ENCODE peak calls at places on chromosomes 11 and 22, in seven cellular contexts. Y is neuronal stem cell, R is H1, Z is IMR-90, W is trophoblast cell, S is mesenchymal stem cell, T is H9. U is an unnamed sample.
A peak's percentile ranks its signal among the peaks of the same experiment; 100 is the strongest.

GRCh38 chr11:126341760-126342161 is 13.7 kb upstream of the ST3GAL4 start:
- DNase-seq in R (no peak), W (no peak), T (no peak), Y (no peak), Z (peak; percentile 71), S (peak; percentile 86), U (no peak)

GRCh38 chr22:38136607-38137006 is 26.1 kb upstream of the BAIAP2L2 start:
- DNase-seq in R (no peak), T (no peak), S (peak; percentile 28), Y (no peak), W (no peak), Z (no peak), U (peak; percentile 48)

GRCh38 chr11:60018058-60018457 is 1.1 kb downstream of the OOSP4B start:
- DNase-seq in Z (no peak), W (no peak), Y (no peak), S (no peak), T (no peak), R (no peak), U (peak; percentile 11)

GRCh38 chr22:37823134-37823985 is at the start of gene GALR3:
- DNase-seq in R (peak; percentile 48), Y (no peak), S (no peak), Z (no peak), W (no peak), T (no peak), U (no peak)

GRCh38 chr11:71191201-71191600 is 61.2 kb downstream of the SHANK2 start:
- DNase-seq in S (no peak), Z (no peak), T (no peak), Y (no peak), W (no peak), R (no peak), U (no peak)

GRCh38 chr11:118236170-118236569 is 11.4 kb upstream of the JAML start:
- DNase-seq in S (no peak), T (no peak), Z (no peak), Y (no peak), W (no peak), R (no peak), U (no peak)

GRCh38 chr11:133784359-133784758 is 61.0 kb downstream of the SPATA19 start:
- DNase-seq in T (no peak), R (no peak), W (no peak), Z (no peak), S (no peak), Y (no peak), U (no peak)

GRCh38 chr11:84673753-84674152 is 953.4 kb downstream of the DLG2 start:
- DNase-seq in W (no peak), S (peak; percentile 3), Z (no peak), R (no peak), Y (no peak), T (peak; percentile 39), U (peak; percentile 21)

GRCh38 chr11:121207485-121208115 is 85.0 kb upstream of the SC5D start:
- DNase-seq in Z (no peak), W (no peak), T (no peak), S (no peak), R (no peak), Y (no peak), U (no peak)

GRCh38 chr11:23123766-23124165 is 263.5 kb upstream of the CCDC179 start:
- DNase-seq in W (no peak), S (peak; percentile 72), R (no peak), Y (no peak), Z (peak; percentile 51), T (no peak), U (no peak)

GRCh38 chr22:22689621-22690345 is 45.4 kb downstream of the GGTLC2 start:
- DNase-seq in W (no peak), T (no peak), Y (no peak), Z (no peak), R (no peak), S (no peak), U (no peak)

GRCh38 chr11:118114266-118114665 is 27.5 kb upstream of the SMIM35 start:
- DNase-seq in T (no peak), S (no peak), Y (no peak), R (no peak), Z (no peak), W (no peak), U (no peak)

DNA sequence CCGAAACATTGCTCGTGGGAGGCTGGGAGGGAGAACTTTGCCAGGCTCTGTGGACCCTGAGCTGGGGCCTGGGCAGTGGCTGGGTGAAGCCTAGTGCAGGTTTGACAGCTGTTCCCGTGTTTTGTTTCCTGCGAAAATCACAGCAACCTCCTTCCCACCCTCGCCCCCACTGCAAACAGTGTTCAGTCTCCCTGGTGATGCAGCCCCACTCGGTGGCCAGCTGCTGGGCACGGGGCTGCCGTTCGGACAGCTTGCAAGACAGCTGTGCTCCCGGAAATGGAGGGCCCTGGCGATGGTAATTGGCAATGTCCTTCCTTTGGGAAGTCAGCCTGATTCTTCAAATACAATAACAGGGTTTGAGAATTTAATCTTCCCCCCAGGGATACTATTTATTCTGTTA is 10.4 kb upstream of the GAL start:
- DNase-seq in R (no peak), Y (no peak), S (no peak), Z (no peak), T (no peak), W (no peak), U (no peak)
- H2AK5ac ChIP-seq in R (no peak overlapping the region), Y (no peak overlapping the region), S (no peak overlapping the region), Z (no peak overlapping the region), T (no peak overlapping the region), W (no peak overlapping the region), U (no peak overlapping the region)

DNA sequence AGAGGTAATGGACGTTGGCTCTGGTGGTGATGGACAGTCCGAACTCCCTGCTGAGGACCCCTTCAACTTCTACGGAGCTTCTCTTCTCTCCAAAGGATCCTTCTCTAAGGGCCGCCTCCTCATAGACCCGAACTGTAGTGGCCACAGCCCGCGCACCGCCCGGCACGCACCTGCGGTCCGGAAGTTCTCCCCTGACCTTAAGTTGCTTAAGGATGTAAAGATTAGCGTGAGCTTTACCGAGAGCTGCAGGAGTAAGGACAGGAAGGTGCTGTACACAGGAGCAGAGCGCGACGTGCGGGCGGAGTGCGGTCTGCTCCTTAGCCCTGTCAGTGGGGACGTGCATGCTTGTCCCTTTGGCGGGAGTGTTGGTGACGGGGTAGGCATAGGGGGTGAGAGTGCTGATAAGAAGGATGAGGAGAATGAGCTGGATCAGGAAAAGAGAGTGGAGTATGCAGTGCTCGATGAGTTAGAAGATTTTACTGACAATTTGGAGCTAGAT is 6.1 kb downstream of the DGCR8 start:
- DNase-seq in Z (no peak), R (no peak), Y (no peak), T (no peak), S (no peak), W (no peak), U (no peak)
- H2AK5ac ChIP-seq in Z (no peak overlapping the region), R (no peak overlapping the region), Y (no peak overlapping the region), T (no peak overlapping the region), S (no peak overlapping the region), W (no peak overlapping the region), U (no peak overlapping the region)

GRCh38 chr11:2737876-2738275 is 38.1 kb upstream of the KCNQ1OT1 start:
- DNase-seq in Y (no peak), R (no peak), S (no peak), W (no peak), Z (no peak), T (no peak), U (no peak)
- H2AK5ac ChIP-seq in Y (peak overlapping the region; percentile 75), R (no peak overlapping the region), S (peak overlapping the region; percentile 79), W (peak overlapping the region; percentile 7), Z (no peak overlapping the region), T (no peak overlapping the region), U (no peak overlapping the region)

GRCh38 chr11:44732564-44732963 is 5.8 kb downstream of the TSPAN18 start:
- DNase-seq in Z (no peak), T (no peak), S (no peak), Y (no peak), R (no peak), W (no peak), U (no peak)
- H2AK5ac ChIP-seq in Z (no peak overlapping the region), T (no peak overlapping the region), S (no peak overlapping the region), Y (no peak overlapping the region), R (no peak overlapping the region), W (no peak overlapping the region), U (no peak overlapping the region)

DNA sequence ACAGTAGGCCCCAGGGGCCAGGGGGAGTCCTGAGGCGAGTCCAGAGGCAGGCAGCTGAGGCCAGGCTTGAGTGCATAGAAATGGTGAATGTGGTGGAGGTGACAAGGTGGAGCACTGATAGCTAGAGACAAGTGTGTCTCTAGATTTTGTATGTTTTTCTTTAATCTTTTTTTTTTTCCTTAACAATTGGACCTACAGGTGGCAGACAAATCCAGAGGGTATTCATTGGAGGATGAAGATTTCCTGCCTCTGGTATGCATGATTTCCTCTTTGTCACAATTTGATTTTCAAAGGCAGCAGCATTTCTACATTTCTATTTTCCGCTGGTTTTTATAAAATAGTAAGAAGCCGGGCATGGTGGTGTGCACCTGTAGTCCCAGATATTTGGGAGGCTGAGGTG is 47.7 kb upstream of the DKK3 start:
- DNase-seq in T (no peak), Y (no peak), Z (no peak), S (no peak), W (no peak), R (no peak), U (no peak)
- H2AK5ac ChIP-seq in T (no peak overlapping the region), Y (no peak overlapping the region), Z (no peak overlapping the region), S (no peak overlapping the region), W (no peak overlapping the region), R (no peak overlapping the region), U (no peak overlapping the region)

GRCh38 chr11:122523841-122524531 is 131.5 kb upstream of the UBASH3B start:
- DNase-seq in W (no peak), Z (no peak), S (no peak), T (peak; percentile 56), Y (no peak), R (peak; percentile 45), U (peak; percentile 86)

GRCh38 chr11:122524532-122524882 is 131.0 kb upstream of the UBASH3B start:
- DNase-seq in Y (no peak), T (peak; percentile 33), R (no peak), W (no peak), S (no peak), Z (no peak), U (peak; percentile 82)
- H2AK5ac ChIP-seq in Y (no peak overlapping the region), T (no peak overlapping the region), R (no peak overlapping the region), W (no peak overlapping the region), S (no peak overlapping the region), Z (no peak overlapping the region), U (no peak overlapping the region)

U was measured in mesendoderm.